ENCODE peak calls at places on chromosomes 16 and 17, in nine cellular contexts. One of them, this sample, is unnamed.

GRCh38 chr16:86405319-86405718 is 105.0 kb upstream of the FOXF1 start:
- DNase-seq in Calu3: no peak
- DNase-seq in AG10803: no peak
- DNase-seq in H7: no peak
- DNase-seq in T-helper 17 cell: no peak
- DNase-seq in mesendoderm: no peak
- DNase-seq in hippocampal formation: no peak
- DNase-seq in amygdala: no peak
- DNase-seq in PC-3: no peak
- DNase-seq in this sample: no peak

GRCh38 chr17:49214665-49215360 is 4.3 kb downstream of the ABI3 start:
- DNase-seq in Calu3: peak; percentile 49
- DNase-seq in AG10803: no peak
- DNase-seq in H7: no peak
- DNase-seq in T-helper 17 cell: no peak
- DNase-seq in mesendoderm: no peak
- DNase-seq in hippocampal formation: no peak
- DNase-seq in amygdala: no peak
- DNase-seq in PC-3: no peak
- DNase-seq in this sample: no peak

GRCh38 chr16:53974484-53975115 is 270.6 kb downstream of the FTO start:
- DNase-seq in Calu3: no peak
- DNase-seq in AG10803: no peak
- DNase-seq in H7: no peak
- DNase-seq in T-helper 17 cell: no peak
- DNase-seq in mesendoderm: no peak
- DNase-seq in hippocampal formation: no peak
- DNase-seq in amygdala: no peak
- DNase-seq in PC-3: no peak
- DNase-seq in this sample: no peak

GRCh38 chr16:3578121-3578520 is 918 bp upstream of the NLRC3 start:
- DNase-seq in Calu3: no peak
- DNase-seq in AG10803: no peak
- DNase-seq in H7: peak; percentile 33
- DNase-seq in T-helper 17 cell: no peak
- DNase-seq in mesendoderm: no peak
- DNase-seq in hippocampal formation: no peak
- DNase-seq in amygdala: no peak
- DNase-seq in PC-3: no peak
- DNase-seq in this sample: no peak

GRCh38 chr17:73798111-73798748 is 154.0 kb upstream of the SDK2 start:
- DNase-seq in Calu3: peak; percentile 50
- DNase-seq in AG10803: peak; percentile 99
- DNase-seq in H7: no peak
- DNase-seq in T-helper 17 cell: no peak
- DNase-seq in mesendoderm: no peak
- DNase-seq in hippocampal formation: no peak
- DNase-seq in amygdala: no peak
- DNase-seq in PC-3: peak; percentile 97
- DNase-seq in this sample: peak; percentile 19

GRCh38 chr17:35432176-35433074 is at the start of gene SLFN12:
- DNase-seq in Calu3: no peak
- DNase-seq in AG10803: peak; percentile 96
- DNase-seq in H7: peak; percentile 32
- DNase-seq in T-helper 17 cell: peak; percentile 34
- DNase-seq in mesendoderm: peak; percentile 97
- DNase-seq in hippocampal formation: peak; percentile 17
- DNase-seq in amygdala: no peak
- DNase-seq in PC-3: no peak
- DNase-seq in this sample: no peak

GRCh38 chr17:76554131-76554530 is 14.3 kb downstream of the PRCD start:
- DNase-seq in Calu3: no peak
- DNase-seq in AG10803: no peak
- DNase-seq in H7: no peak
- DNase-seq in T-helper 17 cell: no peak
- DNase-seq in mesendoderm: no peak
- DNase-seq in hippocampal formation: peak; percentile 71
- DNase-seq in amygdala: peak; percentile 72
- DNase-seq in PC-3: no peak
- DNase-seq in this sample: no peak

GRCh38 chr16:53812914-53813313 is 109.0 kb downstream of the FTO start:
- DNase-seq in Calu3: no peak
- DNase-seq in AG10803: no peak
- DNase-seq in H7: no peak
- DNase-seq in T-helper 17 cell: no peak
- DNase-seq in mesendoderm: no peak
- DNase-seq in hippocampal formation: no peak
- DNase-seq in amygdala: no peak
- DNase-seq in PC-3: no peak
- DNase-seq in this sample: no peak

GRCh38 chr17:29120439-29120838 is 59.8 kb downstream of the MYO18A start:
- DNase-seq in Calu3: no peak
- DNase-seq in AG10803: no peak
- DNase-seq in H7: no peak
- DNase-seq in T-helper 17 cell: no peak
- DNase-seq in mesendoderm: no peak
- DNase-seq in hippocampal formation: no peak
- DNase-seq in amygdala: no peak
- DNase-seq in PC-3: no peak
- DNase-seq in this sample: no peak

GRCh38 chr16:709651-710499 is 4.3 kb upstream of the FBXL16 start:
- DNase-seq in Calu3: peak; percentile 65
- DNase-seq in AG10803: peak; percentile 62
- DNase-seq in H7: peak; percentile 93
- DNase-seq in T-helper 17 cell: no peak
- DNase-seq in mesendoderm: peak; percentile 89
- DNase-seq in hippocampal formation: peak; percentile 75
- DNase-seq in amygdala: peak; percentile 88
- DNase-seq in PC-3: peak; percentile 54
- DNase-seq in this sample: peak; percentile 64

GRCh38 chr17:78343099-78343432 is 16.8 kb downstream of the SOCS3 start:
- DNase-seq in Calu3: peak; percentile 63
- DNase-seq in AG10803: peak; percentile 95
- DNase-seq in H7: peak; percentile 88
- DNase-seq in T-helper 17 cell: no peak
- DNase-seq in mesendoderm: peak; percentile 85
- DNase-seq in hippocampal formation: no peak
- DNase-seq in amygdala: peak; percentile 34
- DNase-seq in PC-3: peak; percentile 79
- DNase-seq in this sample: no peak